ENCODE peak calls at places on chromosome 11, in five cellular contexts. One of them, this sample, is unnamed.

GRCh38 chr11:64267207-64267945 is 16.0 kb downstream of the PLCB3 start:
- DNase-seq in osteocyte: no peak
- DNase-seq in left ventricle myocardium inferior: no peak
- DNase-seq in HFF-Myc: no peak
- DNase-seq in astrocyte: no peak
- DNase-seq in this sample: no peak

GRCh38 chr11:689630-690029 is 5.4 kb downstream of the DEAF1 start:
- DNase-seq in osteocyte: no peak
- DNase-seq in left ventricle myocardium inferior: no peak
- DNase-seq in HFF-Myc: no peak
- DNase-seq in astrocyte: no peak
- DNase-seq in this sample: no peak

GRCh38 chr11:11993814-11994213 is 14.6 kb downstream of the DKK3 start:
- DNase-seq in osteocyte: peak; percentile 89
- DNase-seq in left ventricle myocardium inferior: peak; percentile 56
- DNase-seq in HFF-Myc: no peak
- DNase-seq in astrocyte: peak; percentile 82
- DNase-seq in this sample: no peak

GRCh38 chr11:63573881-63574855 is 11.0 kb upstream of the PLAAT2 start:
- DNase-seq in osteocyte: peak; percentile 66
- DNase-seq in left ventricle myocardium inferior: peak; percentile 26
- DNase-seq in HFF-Myc: no peak
- DNase-seq in astrocyte: peak; percentile 55
- DNase-seq in this sample: no peak

GRCh38 chr11:19433367-19433766 is 192.6 kb upstream of the E2F8 start:
- DNase-seq in osteocyte: no peak
- DNase-seq in left ventricle myocardium inferior: no peak
- DNase-seq in HFF-Myc: no peak
- DNase-seq in astrocyte: no peak
- DNase-seq in this sample: no peak

GRCh38 chr11:110858556-110858921 is 146.3 kb upstream of the ARHGAP20 start:
- DNase-seq in osteocyte: no peak
- DNase-seq in left ventricle myocardium inferior: peak; percentile 57
- DNase-seq in HFF-Myc: no peak
- DNase-seq in astrocyte: no peak
- DNase-seq in this sample: no peak

GRCh38 chr11:69161117-69161407 is 5.3 kb downstream of the SMIM38 start:
- DNase-seq in osteocyte: no peak
- DNase-seq in left ventricle myocardium inferior: no peak
- DNase-seq in HFF-Myc: no peak
- DNase-seq in astrocyte: no peak
- DNase-seq in this sample: no peak

GRCh38 chr11:100735949-100736675 is 49.0 kb downstream of the ARHGAP42 start:
- DNase-seq in osteocyte: no peak
- DNase-seq in left ventricle myocardium inferior: no peak
- DNase-seq in HFF-Myc: no peak
- DNase-seq in astrocyte: peak; percentile 30
- DNase-seq in this sample: no peak

GRCh38 chr11:23236846-23237550 is 376.7 kb upstream of the CCDC179 start:
- DNase-seq in osteocyte: no peak
- DNase-seq in left ventricle myocardium inferior: no peak
- DNase-seq in HFF-Myc: no peak
- DNase-seq in astrocyte: peak; percentile 8
- DNase-seq in this sample: no peak

GRCh38 chr11:13880719-13881118 is 81.8 kb upstream of the SPON1 start:
- DNase-seq in osteocyte: no peak
- DNase-seq in left ventricle myocardium inferior: no peak
- DNase-seq in HFF-Myc: no peak
- DNase-seq in astrocyte: no peak
- DNase-seq in this sample: no peak

GRCh38 chr11:116948375-116948774 is 111.0 kb upstream of the APOA1 start:
- DNase-seq in osteocyte: no peak
- DNase-seq in left ventricle myocardium inferior: no peak
- DNase-seq in HFF-Myc: no peak
- DNase-seq in astrocyte: peak; percentile 25
- DNase-seq in this sample: no peak

GRCh38 chr11:34655335-34656008 is 34.6 kb downstream of the EHF start:
- DNase-seq in osteocyte: no peak
- DNase-seq in left ventricle myocardium inferior: no peak
- DNase-seq in HFF-Myc: no peak
- DNase-seq in astrocyte: peak; percentile 89
- DNase-seq in this sample: no peak

GRCh38 chr11:64004590-64004984 is 18.3 kb downstream of the OTUB1 start:
- DNase-seq in osteocyte: no peak
- DNase-seq in left ventricle myocardium inferior: no peak
- DNase-seq in HFF-Myc: no peak
- DNase-seq in astrocyte: no peak
- DNase-seq in this sample: no peak

GRCh38 chr11:120004723-120005122 is 133.2 kb downstream of the TRIM29 start:
- DNase-seq in osteocyte: no peak
- DNase-seq in left ventricle myocardium inferior: no peak
- DNase-seq in HFF-Myc: no peak
- DNase-seq in astrocyte: no peak
- DNase-seq in this sample: no peak

GRCh38 chr11:114099392-114100178 is 40.1 kb downstream of the ZBTB16 start:
- DNase-seq in osteocyte: no peak
- DNase-seq in left ventricle myocardium inferior: no peak
- DNase-seq in HFF-Myc: no peak
- DNase-seq in astrocyte: no peak
- DNase-seq in this sample: no peak

GRCh38 chr11:121961228-121961860 is 154.7 kb downstream of the BLID start:
- DNase-seq in osteocyte: no peak
- DNase-seq in left ventricle myocardium inferior: no peak
- DNase-seq in HFF-Myc: no peak
- DNase-seq in astrocyte: no peak
- DNase-seq in this sample: no peak

GRCh38 chr11:48248902-48249301 is 4.0 kb downstream of the OR4X2 start:
- DNase-seq in osteocyte: no peak
- DNase-seq in left ventricle myocardium inferior: no peak
- DNase-seq in HFF-Myc: no peak
- DNase-seq in astrocyte: no peak
- DNase-seq in this sample: no peak

GRCh38 chr11:61022311-61023085 is 51.0 kb downstream of the CD6 start:
- DNase-seq in osteocyte: no peak
- DNase-seq in left ventricle myocardium inferior: no peak
- DNase-seq in HFF-Myc: no peak
- DNase-seq in astrocyte: no peak
- DNase-seq in this sample: no peak

GRCh38 chr11:9943346-9944110 is 279.7 kb downstream of the SWAP70 start:
- DNase-seq in osteocyte: no peak
- DNase-seq in left ventricle myocardium inferior: no peak
- DNase-seq in HFF-Myc: no peak
- DNase-seq in astrocyte: peak; percentile 64
- DNase-seq in this sample: no peak

GRCh38 chr11:22626573-22627239 is 1.1 kb upstream of the FANCF start:
- DNase-seq in osteocyte: no peak
- DNase-seq in left ventricle myocardium inferior: no peak
- DNase-seq in HFF-Myc: no peak
- DNase-seq in astrocyte: no peak
- DNase-seq in this sample: no peak

GRCh38 chr11:130247289-130247688 is 67.4 kb downstream of the ZBTB44 start:
- DNase-seq in osteocyte: no peak
- DNase-seq in left ventricle myocardium inferior: no peak
- DNase-seq in HFF-Myc: no peak
- DNase-seq in astrocyte: no peak
- DNase-seq in this sample: no peak

GRCh38 chr11:119937412-119937811 is 200.5 kb downstream of the TRIM29 start:
- DNase-seq in osteocyte: no peak
- DNase-seq in left ventricle myocardium inferior: no peak
- DNase-seq in HFF-Myc: no peak
- DNase-seq in astrocyte: no peak
- DNase-seq in this sample: no peak

GRCh38 chr11:10511046-10511711 is 29.8 kb downstream of the RNF141 start:
- DNase-seq in osteocyte: no peak
- DNase-seq in left ventricle myocardium inferior: no peak
- DNase-seq in HFF-Myc: no peak
- DNase-seq in astrocyte: no peak
- DNase-seq in this sample: no peak

GRCh38 chr11:87137711-87138110 is 100.0 kb downstream of the TMEM135 start:
- DNase-seq in osteocyte: no peak
- DNase-seq in left ventricle myocardium inferior: no peak
- DNase-seq in HFF-Myc: peak; percentile 64
- DNase-seq in astrocyte: peak; percentile 10
- DNase-seq in this sample: no peak

GRCh38 chr11:36622431-36623136 is 24.5 kb upstream of the RAG2 start:
- DNase-seq in osteocyte: no peak
- DNase-seq in left ventricle myocardium inferior: no peak
- DNase-seq in HFF-Myc: peak; percentile 11
- DNase-seq in astrocyte: peak; percentile 52
- DNase-seq in this sample: no peak

DNA sequence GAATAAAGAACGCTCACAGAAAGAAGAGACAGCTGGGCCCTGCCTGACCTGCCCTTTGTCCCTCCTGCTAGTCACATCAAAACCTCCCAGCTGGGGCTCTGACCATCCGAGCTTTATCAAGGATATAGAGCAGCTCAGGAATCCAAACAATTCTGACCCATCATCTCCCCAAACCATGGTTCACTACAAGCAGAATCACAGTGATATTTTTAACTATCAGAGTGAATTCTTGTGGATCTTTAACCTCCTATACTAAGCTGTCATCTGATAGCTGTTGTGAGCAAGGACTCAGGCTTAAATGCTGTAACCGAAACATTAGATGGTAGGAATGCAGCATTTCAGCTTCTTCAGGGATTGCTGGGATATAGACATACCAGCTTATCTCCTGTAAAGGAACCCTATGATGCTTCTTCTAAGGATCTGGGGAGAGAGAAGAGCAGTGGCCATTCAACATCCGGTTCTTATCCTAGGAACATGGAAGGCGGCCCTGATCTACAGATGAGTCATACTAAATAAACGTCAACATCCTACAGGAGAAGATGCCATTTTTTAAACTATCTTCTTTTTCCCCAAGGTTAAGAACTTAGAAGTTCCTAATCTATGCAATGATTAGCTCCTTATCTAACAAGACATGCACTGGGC is 84.7 kb upstream of the AKIP1 start:
- DNase-seq in osteocyte: no peak
- DNase-seq in left ventricle myocardium inferior: no peak
- DNase-seq in HFF-Myc: no peak
- DNase-seq in astrocyte: peak; percentile 87
- DNase-seq in this sample: no peak
- TF ChIP-seq CTCF in osteocyte: no peak
- TF ChIP-seq CTCF in left ventricle myocardium inferior: no peak
- TF ChIP-seq CTCF in HFF-Myc: no peak
- TF ChIP-seq CTCF in astrocyte: no peak
- TF ChIP-seq CTCF in this sample: no peak

DNA sequence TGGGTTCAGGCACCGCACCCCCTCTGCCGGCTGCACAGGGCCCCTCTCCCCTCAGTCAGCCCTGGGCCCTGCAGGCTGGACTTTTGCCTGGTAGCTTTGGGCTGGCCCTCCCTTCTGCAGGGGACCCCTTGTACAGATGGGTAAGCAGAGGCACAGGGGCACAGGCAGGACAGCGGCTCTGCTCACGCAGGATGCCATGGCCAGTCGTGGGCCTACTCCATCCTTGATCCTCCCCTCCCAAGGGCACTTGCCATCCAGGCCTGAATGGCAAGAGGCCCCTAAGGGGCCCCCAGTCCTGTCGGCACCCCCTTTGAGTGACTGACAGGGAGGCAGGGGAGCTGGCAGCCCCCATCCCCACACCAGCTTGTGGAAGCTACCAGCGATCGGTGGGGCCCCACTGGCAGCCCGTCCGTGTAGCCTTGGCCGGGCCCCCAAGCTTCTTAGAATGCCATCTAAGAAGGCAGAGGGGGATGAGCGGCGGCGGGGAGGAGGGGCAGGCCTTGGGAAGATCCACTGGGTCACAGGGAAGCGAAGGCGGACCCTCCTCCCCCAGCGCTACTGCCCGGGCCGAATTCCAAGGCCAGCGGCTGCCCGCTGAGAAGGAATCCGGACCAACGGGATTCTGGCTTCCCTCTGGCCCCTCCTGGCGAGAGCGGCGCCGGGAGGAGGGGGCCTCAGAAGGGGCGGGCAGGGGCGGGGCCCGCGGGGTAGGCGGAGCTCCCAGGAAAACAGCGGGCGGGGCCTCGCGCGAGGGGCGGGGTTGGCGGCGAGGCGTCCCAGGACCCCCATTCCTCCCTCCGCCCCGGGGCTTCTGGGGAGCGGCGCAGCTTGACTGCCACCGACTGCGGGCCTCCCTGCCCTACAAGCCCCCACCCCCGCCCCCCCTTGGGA is 6.8 kb upstream of the CHKA start:
- DNase-seq in osteocyte: peak; percentile 93
- DNase-seq in left ventricle myocardium inferior: peak; percentile 46
- DNase-seq in HFF-Myc: no peak
- DNase-seq in astrocyte: peak; percentile 40
- DNase-seq in this sample: peak; percentile 87
- TF ChIP-seq CTCF in osteocyte: no peak
- TF ChIP-seq CTCF in left ventricle myocardium inferior: no peak
- TF ChIP-seq CTCF in HFF-Myc: no peak
- TF ChIP-seq CTCF in astrocyte: no peak
- TF ChIP-seq CTCF in this sample: no peak

DNA sequence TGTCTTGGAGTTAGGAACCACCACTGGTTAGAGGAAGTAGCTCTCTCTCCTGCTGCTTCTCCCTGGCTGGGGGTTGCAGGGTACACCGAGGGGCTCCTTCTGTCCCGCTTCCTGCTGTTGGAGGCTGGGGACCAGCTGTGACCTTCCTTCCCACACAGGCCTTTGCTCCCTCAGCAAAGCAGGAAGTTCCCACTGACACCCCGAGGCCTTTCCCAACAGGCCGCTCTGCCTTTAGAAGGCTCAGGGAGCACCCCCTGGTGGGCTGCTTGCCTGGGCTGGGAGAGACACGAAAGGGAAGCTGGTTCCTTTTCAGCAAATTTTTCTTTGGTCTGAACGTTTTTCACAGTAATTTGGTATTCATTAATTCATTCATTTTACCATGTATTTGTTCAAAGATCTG is 527.9 kb upstream of the B3GAT1 start:
- DNase-seq in osteocyte: peak; percentile 83
- DNase-seq in left ventricle myocardium inferior: peak; percentile 29
- DNase-seq in HFF-Myc: no peak
- DNase-seq in astrocyte: no peak
- DNase-seq in this sample: peak; percentile 30
- TF ChIP-seq CTCF in osteocyte: peak; percentile 63
- TF ChIP-seq CTCF in left ventricle myocardium inferior: peak; percentile 51
- TF ChIP-seq CTCF in HFF-Myc: peak; percentile 23
- TF ChIP-seq CTCF in astrocyte: peak; percentile 4
- TF ChIP-seq CTCF in this sample: peak; percentile 66

GRCh38 chr11:78630561-78631303 is 56.1 kb upstream of the NARS2 start:
- DNase-seq in osteocyte: peak; percentile 38
- DNase-seq in left ventricle myocardium inferior: no peak
- DNase-seq in HFF-Myc: no peak
- DNase-seq in astrocyte: no peak
- DNase-seq in this sample: no peak
- TF ChIP-seq CTCF in osteocyte: peak; percentile 5
- TF ChIP-seq CTCF in left ventricle myocardium inferior: no peak
- TF ChIP-seq CTCF in HFF-Myc: peak; percentile 31
- TF ChIP-seq CTCF in astrocyte: peak; percentile 6
- TF ChIP-seq CTCF in this sample: no peak

GRCh38 chr11:123740787-123741158 is 687 bp downstream of the ZNF202 start:
- DNase-seq in osteocyte: no peak
- DNase-seq in left ventricle myocardium inferior: no peak
- DNase-seq in HFF-Myc: no peak
- DNase-seq in astrocyte: no peak
- DNase-seq in this sample: no peak
- TF ChIP-seq CTCF in osteocyte: no peak
- TF ChIP-seq CTCF in left ventricle myocardium inferior: no peak
- TF ChIP-seq CTCF in HFF-Myc: no peak
- TF ChIP-seq CTCF in astrocyte: no peak
- TF ChIP-seq CTCF in this sample: no peak

GRCh38 chr11:2699531-2700414 is at the start of gene KCNQ1OT1:
- DNase-seq in osteocyte: peak; percentile 95
- DNase-seq in left ventricle myocardium inferior: peak; percentile 88
- DNase-seq in HFF-Myc: peak; percentile 83
- DNase-seq in astrocyte: peak; percentile 85
- DNase-seq in this sample: peak; percentile 70
- TF ChIP-seq CTCF in osteocyte: no peak
- TF ChIP-seq CTCF in left ventricle myocardium inferior: no peak
- TF ChIP-seq CTCF in HFF-Myc: no peak
- TF ChIP-seq CTCF in astrocyte: no peak
- TF ChIP-seq CTCF in this sample: no peak

GRCh38 chr11:6757373-6757967 is 14.3 kb downstream of the OR2AG2 start:
- DNase-seq in osteocyte: no peak
- DNase-seq in left ventricle myocardium inferior: peak; percentile 26
- DNase-seq in HFF-Myc: peak; percentile 30
- DNase-seq in astrocyte: peak; percentile 31
- DNase-seq in this sample: peak; percentile 16
- TF ChIP-seq CTCF in osteocyte: peak; percentile 74
- TF ChIP-seq CTCF in left ventricle myocardium inferior: peak; percentile 74
- TF ChIP-seq CTCF in HFF-Myc: peak; percentile 77
- TF ChIP-seq CTCF in astrocyte: peak; percentile 70
- TF ChIP-seq CTCF in this sample: peak; percentile 67

This sample was measured in progenitor cell of endocrine pancreas.